ENCODE peak calls at places on chromosomes 7 and 10, in six cellular contexts. A, Q, U, T, C and R are unnamed samples.

GRCh38 chr10:113454341-113455061 is 98.4 kb upstream of the HABP2 start:
- DNase-seq in Q (peak; percentile 34), U (no peak), A (peak; percentile 26), C (peak; percentile 44), T (no peak), R (peak; percentile 42)

GRCh38 chr7:111005445-111005844 is 85.5 kb upstream of the LRRN3 start:
- DNase-seq in T (no peak), C (no peak), U (no peak), A (no peak), Q (no peak), R (no peak)

GRCh38 chr10:100999742-101000601 is at the start of gene LZTS2:
- DNase-seq in Q (no peak), U (no peak), T (no peak), A (no peak), C (no peak), R (no peak)

GRCh38 chr10:31601136-31601535 is 282.1 kb downstream of the ZEB1 start:
- DNase-seq in Q (no peak), U (no peak), A (no peak), T (no peak), C (no peak), R (no peak)

GRCh38 chr7:92806496-92806895 is 29.9 kb downstream of the CDK6 start:
- DNase-seq in T (no peak), A (no peak), C (no peak), Q (no peak), U (no peak), R (no peak)

GRCh38 chr7:90347759-90348158 is 1.2 kb downstream of the GTPBP10 start:
- DNase-seq in T (no peak), C (no peak), A (no peak), U (no peak), Q (peak; percentile 4), R (no peak)

GRCh38 chr7:79055722-79056415 is 397.6 kb downstream of the MAGI2 start:
- DNase-seq in Q (no peak), C (no peak), A (no peak), T (no peak), U (no peak), R (peak; percentile 1)

GRCh38 chr7:142913051-142913450 is 20.5 kb downstream of the TRPV5 start:
- DNase-seq in T (no peak), A (no peak), Q (no peak), C (no peak), U (no peak), R (no peak)

GRCh38 chr10:126439947-126440346 is 51.7 kb upstream of the ADAM12 start:
- DNase-seq in A (no peak), U (no peak), C (peak; percentile 22), Q (no peak), T (no peak), R (no peak)

GRCh38 chr7:19215421-19215820 is 70.2 kb upstream of the FERD3L start:
- DNase-seq in U (peak; percentile 57), T (no peak), A (no peak), C (no peak), Q (no peak), R (peak; percentile 86)

GRCh38 chr10:23095966-23096813 is 811 bp downstream of the MSRB2 start:
- DNase-seq in Q (peak; percentile 67), A (peak; percentile 33), U (peak; percentile 26), T (peak; percentile 7), C (peak; percentile 34), R (peak; percentile 69)

GRCh38 chr10:43255644-43256431 is 11.0 kb downstream of the RASGEF1A start:
- DNase-seq in Q (peak; percentile 36), U (no peak), A (peak; percentile 61), T (peak; percentile 59), C (peak; percentile 34), R (peak; percentile 14)

GRCh38 chr10:125811251-125811650 is 11.8 kb downstream of the UROS start:
- DNase-seq in C (no peak), U (no peak), Q (no peak), T (no peak), A (no peak), R (no peak)

GRCh38 chr10:35007858-35008301 is 82.3 kb downstream of the CUL2 start:
- DNase-seq in A (no peak), Q (no peak), T (no peak), C (no peak), U (no peak), R (no peak)

GRCh38 chr7:37285701-37286475 is 162.8 kb downstream of the ELMO1 start:
- DNase-seq in Q (peak; percentile 9), U (no peak), A (peak; percentile 8), C (no peak), T (no peak), R (peak; percentile 3)

GRCh38 chr7:36521911-36522310 is 132.2 kb downstream of the ANLN start:
- DNase-seq in Q (no peak), U (no peak), C (no peak), A (no peak), T (no peak), R (no peak)

GRCh38 chr7:131305152-131305551 is 22.5 kb upstream of the MKLN1 start:
- DNase-seq in U (no peak), Q (no peak), C (no peak), A (no peak), T (no peak), R (no peak)

GRCh38 chr10:131849591-131850489 is 51.0 kb upstream of the PPP2R2D start:
- DNase-seq in T (no peak), A (no peak), Q (no peak), C (no peak), U (no peak), R (no peak)

GRCh38 chr10:8874972-8875371 is 820.5 kb downstream of the GATA3 start:
- DNase-seq in C (no peak), A (no peak), U (no peak), T (no peak), Q (no peak), R (no peak)

GRCh38 chr7:128884561-128885369 is 22.1 kb downstream of the ATP6V1F start:
- DNase-seq in U (no peak), A (no peak), T (no peak), C (no peak), Q (no peak), R (no peak)

GRCh38 chr7:105321754-105322455 is 66.8 kb downstream of the SRPK2 start:
- DNase-seq in A (no peak), Q (no peak), U (no peak), T (no peak), C (no peak), R (no peak)

GRCh38 chr7:1948887-1949680 is 279.0 kb downstream of the ELFN1 start:
- DNase-seq in C (no peak), Q (no peak), U (no peak), A (no peak), T (no peak), R (no peak)

GRCh38 chr10:132401396-132402168 is 4.6 kb downstream of the PWWP2B start:
- DNase-seq in A (no peak), T (no peak), C (no peak), Q (no peak), U (no peak), R (no peak)